ENCODE peak calls at places on chromosome X, in five cellular contexts. P is GM23248, E is GM23338, I is MM.1S, J is neural progenitor cell. O is an unnamed sample.

GRCh38 chrX:13142891-13143290 is 98.5 kb upstream of the FAM9C start:
- DNase-seq in E (no peak), I (no peak), P (no peak), J (no peak), O (no peak)

GRCh38 chrX:127306262-127306661 is 486.7 kb downstream of the PRR32 start:
- DNase-seq in P (no peak), I (no peak), J (no peak), E (no peak), O (no peak)

GRCh38 chrX:50920132-50920531 is 9.6 kb downstream of the BMP15 start:
- DNase-seq in E (peak; percentile 41), P (peak; percentile 20), I (no peak), J (peak; percentile 22), O (peak; percentile 1)

GRCh38 chrX:20454117-20454516 is 187.4 kb upstream of the RPS6KA3 start:
- DNase-seq in I (no peak), J (no peak), E (no peak), P (peak; percentile 69), O (peak; percentile 24)

GRCh38 chrX:51569561-51569960 is 49.2 kb downstream of the CENPVL3 start:
- DNase-seq in E (no peak), J (no peak), I (no peak), P (peak; percentile 3), O (no peak)

GRCh38 chrX:39309018-39309620 is 507.9 kb downstream of the MID1IP1 start:
- DNase-seq in E (no peak), I (no peak), J (no peak), P (peak; percentile 31), O (peak; percentile 72)

GRCh38 chrX:15349046-15349445 is 13.7 kb upstream of the PIGA start:
- DNase-seq in P (peak; percentile 70), E (peak; percentile 76), J (peak; percentile 85), I (peak; percentile 47), O (peak; percentile 32)

GRCh38 chrX:53356186-53356585 is 66.3 kb downstream of the SMC1A start:
- DNase-seq in E (peak; percentile 64), J (peak; percentile 8), I (no peak), P (peak; percentile 27), O (no peak)

GRCh38 chrX:103212749-103213457 is 2.0 kb upstream of the BEX4 start:
- DNase-seq in J (no peak), E (no peak), P (no peak), I (no peak), O (no peak)

GRCh38 chrX:132634521-132634920 is 145.7 kb upstream of the MBNL3 start:
- DNase-seq in P (no peak), E (no peak), I (no peak), J (no peak), O (no peak)

GRCh38 chrX:51798701-51799100 is 55.5 kb downstream of the GSPT2 start:
- DNase-seq in J (no peak), P (no peak), E (no peak), I (peak; percentile 63), O (no peak)

GRCh38 chrX:3143043-3143799 is 102.0 kb downstream of the ARSF start:
- DNase-seq in P (no peak), I (peak; percentile 33), J (no peak), E (no peak), O (no peak)

GRCh38 chrX:3175659-3176438 is 134.6 kb downstream of the ARSF start:
- DNase-seq in E (no peak), J (no peak), P (peak; percentile 68), I (no peak), O (peak; percentile 56)

GRCh38 chrX:131979116-131979515 is 44.0 kb upstream of the STK26 start:
- DNase-seq in E (no peak), I (no peak), P (no peak), J (no peak), O (no peak)

GRCh38 chrX:139831689-139832456 is 101.0 kb downstream of the ATP11C start:
- DNase-seq in I (peak; percentile 23), E (peak; percentile 32), P (peak; percentile 36), J (peak; percentile 18), O (peak; percentile 56)

GRCh38 chrX:147405764-147406163 is 506.0 kb upstream of the FMR1 start:
- DNase-seq in J (peak; percentile 2), P (no peak), E (no peak), I (no peak), O (no peak)

GRCh38 chrX:17412692-17413091 is 37.7 kb downstream of the NHS start:
- DNase-seq in E (no peak), P (peak; percentile 81), I (no peak), J (no peak), O (peak; percentile 89)

GRCh38 chrX:47723689-47724088 is 64.7 kb upstream of the UXT start:
- DNase-seq in I (peak; percentile 13), J (peak; percentile 15), E (peak; percentile 37), P (no peak), O (no peak)

GRCh38 chrX:4268676-4269075 is 555.2 kb upstream of the PRKX start:
- DNase-seq in J (no peak), P (no peak), I (no peak), E (peak; percentile 23), O (no peak)

GRCh38 chrX:46630141-46630540 is 56.6 kb downstream of the CHST7 start:
- DNase-seq in J (no peak), I (no peak), P (peak; percentile 53), E (no peak), O (peak; percentile 13)

GRCh38 chrX:153634236-153634635 is 12.8 kb upstream of the DUSP9 start:
- DNase-seq in J (no peak), P (no peak), E (no peak), I (no peak), O (no peak)

GRCh38 chrX:153634832-153635231 is 12.2 kb upstream of the DUSP9 start:
- DNase-seq in J (no peak), P (no peak), E (no peak), I (no peak), O (no peak)

GRCh38 chrX:153636716-153637115 is 10.3 kb upstream of the DUSP9 start:
- DNase-seq in P (no peak), E (no peak), I (no peak), J (no peak), O (no peak)

GRCh38 chrX:153635788-153636668 is 11.0 kb upstream of the DUSP9 start:
- DNase-seq in E (peak; percentile 77), I (peak; percentile 38), J (peak; percentile 67), P (peak; percentile 31), O (no peak)

DNA sequence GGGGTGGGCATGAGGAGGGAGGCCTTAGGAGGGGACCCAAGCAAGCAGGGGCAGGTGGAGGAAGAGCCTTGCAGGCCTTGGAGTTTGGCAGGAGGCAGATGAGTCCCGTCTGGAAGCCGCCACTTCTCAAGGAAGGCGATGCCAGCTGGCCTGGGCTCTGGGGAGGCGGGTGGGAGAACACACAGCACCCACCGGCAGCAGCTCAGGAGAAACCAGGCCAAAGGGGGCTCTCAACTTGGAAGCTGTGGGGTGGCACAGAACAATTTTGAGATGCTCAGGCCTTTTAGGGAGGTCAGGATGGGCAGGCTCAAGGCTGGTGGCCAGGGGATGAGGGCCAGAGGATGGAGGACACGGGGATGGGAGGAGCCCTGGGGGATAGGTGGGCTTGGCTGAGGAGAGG is 11.6 kb upstream of the DUSP9 start:
- DNase-seq in I (no peak), E (no peak), J (no peak), P (no peak), O (no peak)
- H3K27ac ChIP-seq in I (no peak overlapping the region), E (no peak overlapping the region), J (no peak overlapping the region), P (no peak overlapping the region), O (no peak overlapping the region)

DNA sequence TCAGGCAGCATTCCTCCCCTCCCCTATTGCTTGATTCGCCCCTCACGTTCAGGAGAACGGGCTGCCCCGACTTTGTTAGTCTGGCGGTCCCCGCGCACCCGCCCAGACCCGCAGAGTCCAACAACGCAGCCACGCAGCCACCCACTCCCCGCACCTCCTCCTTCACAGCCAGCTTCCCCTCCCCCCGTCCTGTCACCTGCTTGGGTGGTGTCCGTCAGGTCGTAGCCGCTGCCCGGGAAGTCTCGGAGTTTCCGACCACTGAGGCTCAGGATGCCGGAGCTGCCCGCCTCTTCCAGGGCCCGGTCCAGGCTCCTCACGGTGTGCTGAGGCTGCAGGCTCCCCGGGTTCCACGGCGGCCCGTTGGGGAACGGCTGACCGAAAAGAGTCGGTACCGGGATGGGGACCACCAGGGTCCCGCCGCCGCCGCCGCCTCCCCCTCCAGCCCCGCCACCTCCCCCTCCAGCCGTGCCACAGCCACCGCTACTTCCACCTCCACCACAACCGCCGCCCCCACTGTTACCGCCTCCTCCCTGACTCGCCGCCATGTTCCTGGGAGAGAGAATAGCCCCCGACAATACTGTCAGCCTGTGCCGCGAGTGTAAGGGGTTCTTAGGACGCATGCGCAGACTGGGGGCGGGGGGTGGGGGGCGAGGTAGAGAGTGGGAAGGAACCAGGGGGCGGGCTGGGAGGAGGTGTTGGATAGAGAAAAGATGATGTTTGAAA is at the start of gene LRCH2:
- DNase-seq in P (peak; percentile 52), J (peak; percentile 86), E (peak; percentile 55), I (no peak), O (peak; percentile 12)
- TF ChIP-seq EZH2 in P (no peak), J (no peak), E (no peak), I (no peak), O (no peak)

DNA sequence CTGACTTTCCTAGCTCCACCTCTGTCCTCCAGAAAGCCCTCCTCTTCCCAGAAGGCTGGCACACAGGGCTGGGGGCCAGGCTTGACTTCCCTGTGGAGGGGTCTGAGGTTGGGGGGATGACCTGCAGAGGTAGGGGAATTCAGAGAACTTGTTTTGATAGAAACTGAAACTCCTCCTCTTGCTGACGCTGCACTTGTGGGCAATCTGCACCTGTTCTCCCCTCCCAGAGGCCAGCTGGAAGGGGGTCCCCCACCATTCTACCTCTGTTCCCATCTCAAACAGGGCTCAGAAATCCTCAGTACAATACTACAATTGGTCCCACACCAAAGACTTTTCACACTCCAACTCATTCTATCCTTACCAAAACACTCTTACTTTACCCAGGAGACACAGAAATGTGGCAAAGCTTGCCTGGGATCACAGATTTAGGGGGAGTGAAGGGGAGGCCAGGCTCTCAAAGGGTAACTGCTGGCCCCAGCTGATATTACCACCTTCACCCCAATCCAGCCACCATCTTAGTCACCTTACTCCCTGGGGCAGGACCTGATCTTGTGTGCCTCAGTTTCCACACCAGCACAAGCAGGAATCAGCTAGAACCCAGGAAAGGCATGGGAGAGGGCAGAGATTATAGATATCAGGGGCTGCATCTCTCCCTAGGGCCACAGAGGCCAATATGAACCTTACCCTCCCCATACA is 18.5 kb downstream of the OTUD5 start:
- DNase-seq in E (no peak), J (no peak), I (peak; percentile 96), P (no peak), O (no peak)
- H3K4me3 ChIP-seq in E (no peak overlapping the region), J (no peak overlapping the region), I (peak overlapping the region; percentile 39), P (no peak overlapping the region), O (no peak overlapping the region)

GRCh38 chrX:72169008-72169728 is 12.4 kb upstream of the PIN4 start:
- DNase-seq in E (no peak), P (peak; percentile 8), I (peak; percentile 88), J (no peak), O (no peak)
- H3K27ac ChIP-seq in E (no peak overlapping the region), P (no peak overlapping the region), I (peak overlapping the region; percentile 60), J (no peak overlapping the region), O (no peak overlapping the region)

GRCh38 chrX:8731579-8732395 is at the start of gene ANOS1:
- DNase-seq in P (peak; percentile 16), I (peak; percentile 11), E (peak; percentile 76), J (peak; percentile 88), O (peak; percentile 47)
- TF ChIP-seq EZH2 in P (no peak), I (no peak), E (no peak), J (no peak), O (no peak)